ENCODE peak calls at places on chromosome 1, in seven cellular contexts. One of them, this sample, is unnamed.
A peak's percentile ranks its signal among the peaks of the same experiment; 100 is the strongest.

GRCh38 chr1:221998781-221999180 is 256.9 kb upstream of the DUSP10 start:
- DNase-seq in psoas muscle: no peak
- DNase-seq in uterus: no peak
- DNase-seq in substantia nigra: no peak
- DNase-seq in lung: no peak
- DNase-seq in brain microvascular endothelial cell: no peak
- DNase-seq in left ventricle myocardium inferior: no peak
- DNase-seq in this sample: no peak

GRCh38 chr1:204335085-204335484 is 24.6 kb downstream of the PLEKHA6 start:
- DNase-seq in psoas muscle: no peak
- DNase-seq in uterus: no peak
- DNase-seq in substantia nigra: no peak
- DNase-seq in lung: no peak
- DNase-seq in brain microvascular endothelial cell: no peak
- DNase-seq in left ventricle myocardium inferior: no peak
- DNase-seq in this sample: no peak

GRCh38 chr1:21909286-21909759 is 27.8 kb downstream of the HSPG2 start:
- DNase-seq in psoas muscle: peak; percentile 49
- DNase-seq in uterus: no peak
- DNase-seq in substantia nigra: no peak
- DNase-seq in lung: no peak
- DNase-seq in brain microvascular endothelial cell: peak; percentile 57
- DNase-seq in left ventricle myocardium inferior: no peak
- DNase-seq in this sample: no peak

GRCh38 chr1:36401602-36402517 is 4.2 kb upstream of the LSM10 start:
- DNase-seq in psoas muscle: no peak
- DNase-seq in uterus: no peak
- DNase-seq in substantia nigra: no peak
- DNase-seq in lung: no peak
- DNase-seq in brain microvascular endothelial cell: no peak
- DNase-seq in left ventricle myocardium inferior: no peak
- DNase-seq in this sample: no peak

GRCh38 chr1:37477198-37477931 is 3.0 kb downstream of the ZC3H12A start:
- DNase-seq in psoas muscle: peak; percentile 33
- DNase-seq in uterus: no peak
- DNase-seq in substantia nigra: no peak
- DNase-seq in lung: peak; percentile 65
- DNase-seq in brain microvascular endothelial cell: peak; percentile 62
- DNase-seq in left ventricle myocardium inferior: no peak
- DNase-seq in this sample: peak; percentile 32

GRCh38 chr1:172699111-172699510 is 40.2 kb downstream of the FASLG start:
- DNase-seq in psoas muscle: no peak
- DNase-seq in uterus: no peak
- DNase-seq in substantia nigra: no peak
- DNase-seq in lung: no peak
- DNase-seq in brain microvascular endothelial cell: peak; percentile 86
- DNase-seq in left ventricle myocardium inferior: no peak
- DNase-seq in this sample: no peak

GRCh38 chr1:202565890-202566289 is 144.4 kb downstream of the SYT2 start:
- DNase-seq in psoas muscle: no peak
- DNase-seq in uterus: no peak
- DNase-seq in substantia nigra: no peak
- DNase-seq in lung: no peak
- DNase-seq in brain microvascular endothelial cell: no peak
- DNase-seq in left ventricle myocardium inferior: no peak
- DNase-seq in this sample: no peak

GRCh38 chr1:2592672-2593071 is 6.1 kb downstream of the PRXL2B start:
- DNase-seq in psoas muscle: no peak
- DNase-seq in uterus: peak; percentile 12
- DNase-seq in substantia nigra: no peak
- DNase-seq in lung: no peak
- DNase-seq in brain microvascular endothelial cell: no peak
- DNase-seq in left ventricle myocardium inferior: no peak
- DNase-seq in this sample: no peak

GRCh38 chr1:25834894-25835293 is 15.1 kb downstream of the MTFR1L start:
- DNase-seq in psoas muscle: no peak
- DNase-seq in uterus: no peak
- DNase-seq in substantia nigra: no peak
- DNase-seq in lung: no peak
- DNase-seq in brain microvascular endothelial cell: no peak
- DNase-seq in left ventricle myocardium inferior: no peak
- DNase-seq in this sample: peak; percentile 71

GRCh38 chr1:34885405-34886247 is 26.1 kb upstream of the SMIM12 start:
- DNase-seq in psoas muscle: peak; percentile 45
- DNase-seq in uterus: no peak
- DNase-seq in substantia nigra: no peak
- DNase-seq in lung: peak; percentile 44
- DNase-seq in brain microvascular endothelial cell: peak; percentile 6
- DNase-seq in left ventricle myocardium inferior: peak; percentile 64
- DNase-seq in this sample: no peak

GRCh38 chr1:95043141-95043980 is 29.4 kb downstream of the ALG14 start:
- DNase-seq in psoas muscle: peak; percentile 80
- DNase-seq in uterus: peak; percentile 92
- DNase-seq in substantia nigra: peak; percentile 73
- DNase-seq in lung: peak; percentile 79
- DNase-seq in brain microvascular endothelial cell: peak; percentile 87
- DNase-seq in left ventricle myocardium inferior: peak; percentile 79
- DNase-seq in this sample: peak; percentile 91

GRCh38 chr1:95039360-95040031 is 33.3 kb downstream of the ALG14 start:
- DNase-seq in psoas muscle: no peak
- DNase-seq in uterus: peak; percentile 74
- DNase-seq in substantia nigra: no peak
- DNase-seq in lung: no peak
- DNase-seq in brain microvascular endothelial cell: no peak
- DNase-seq in left ventricle myocardium inferior: no peak
- DNase-seq in this sample: no peak

GRCh38 chr1:95042286-95042685 is 30.5 kb downstream of the ALG14 start:
- DNase-seq in psoas muscle: peak; percentile 17
- DNase-seq in uterus: no peak
- DNase-seq in substantia nigra: no peak
- DNase-seq in lung: no peak
- DNase-seq in brain microvascular endothelial cell: no peak
- DNase-seq in left ventricle myocardium inferior: no peak
- DNase-seq in this sample: peak; percentile 55

GRCh38 chr1:95041491-95042165 is 31.1 kb downstream of the ALG14 start:
- DNase-seq in psoas muscle: no peak
- DNase-seq in uterus: peak; percentile 81
- DNase-seq in substantia nigra: peak; percentile 38
- DNase-seq in lung: peak; percentile 55
- DNase-seq in brain microvascular endothelial cell: peak; percentile 83
- DNase-seq in left ventricle myocardium inferior: peak; percentile 17
- DNase-seq in this sample: peak; percentile 48

GRCh38 chr1:95040032-95040525 is 32.7 kb downstream of the ALG14 start:
- DNase-seq in psoas muscle: no peak
- DNase-seq in uterus: no peak
- DNase-seq in substantia nigra: no peak
- DNase-seq in lung: no peak
- DNase-seq in brain microvascular endothelial cell: no peak
- DNase-seq in left ventricle myocardium inferior: no peak
- DNase-seq in this sample: no peak
- H3K27ac ChIP-seq in psoas muscle: no peak overlapping the region
- H3K27ac ChIP-seq in uterus: peak overlapping the region; percentile 65
- H3K27ac ChIP-seq in substantia nigra: no peak overlapping the region
- H3K27ac ChIP-seq in lung: no peak overlapping the region
- H3K27ac ChIP-seq in brain microvascular endothelial cell: no peak overlapping the region
- H3K27ac ChIP-seq in left ventricle myocardium inferior: no peak overlapping the region
- H3K27ac ChIP-seq in this sample: no peak overlapping the region

GRCh38 chr1:10685851-10686403 is 110.5 kb downstream of the CASZ1 start:
- DNase-seq in psoas muscle: no peak
- DNase-seq in uterus: no peak
- DNase-seq in substantia nigra: no peak
- DNase-seq in lung: peak; percentile 39
- DNase-seq in brain microvascular endothelial cell: no peak
- DNase-seq in left ventricle myocardium inferior: no peak
- DNase-seq in this sample: peak; percentile 53
- H3K27ac ChIP-seq in psoas muscle: peak overlapping the region; percentile 76
- H3K27ac ChIP-seq in uterus: peak overlapping the region; percentile 43
- H3K27ac ChIP-seq in substantia nigra: no peak overlapping the region
- H3K27ac ChIP-seq in lung: peak overlapping the region; percentile 89
- H3K27ac ChIP-seq in brain microvascular endothelial cell: no peak overlapping the region
- H3K27ac ChIP-seq in left ventricle myocardium inferior: peak overlapping the region; percentile 91
- H3K27ac ChIP-seq in this sample: peak overlapping the region; percentile 47

DNA sequence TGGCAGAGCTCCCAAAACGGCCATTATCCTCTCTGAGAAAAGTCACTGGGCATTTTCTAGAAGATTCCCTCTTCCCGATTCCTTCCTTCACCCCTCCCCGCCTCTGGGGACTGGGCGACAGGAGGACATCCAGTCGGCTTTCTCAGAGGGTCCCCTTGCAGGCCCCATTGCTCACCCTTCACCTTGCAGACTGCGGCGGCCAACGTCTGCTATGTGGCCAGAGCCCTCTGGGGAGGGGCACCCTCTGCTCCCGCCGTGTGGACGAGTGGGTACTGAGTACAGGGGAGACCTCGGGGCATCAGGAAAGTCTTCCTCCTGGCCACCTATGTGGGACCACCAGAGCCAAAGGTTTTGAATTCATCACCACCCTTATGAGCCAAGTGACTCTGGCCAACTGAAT is 293.5 kb upstream of the VAMP3 start:
- DNase-seq in psoas muscle: no peak
- DNase-seq in uterus: no peak
- DNase-seq in substantia nigra: no peak
- DNase-seq in lung: no peak
- DNase-seq in brain microvascular endothelial cell: no peak
- DNase-seq in left ventricle myocardium inferior: no peak
- DNase-seq in this sample: no peak
- H3K27ac ChIP-seq in psoas muscle: no peak overlapping the region
- H3K27ac ChIP-seq in uterus: no peak overlapping the region
- H3K27ac ChIP-seq in substantia nigra: peak overlapping the region; percentile 81
- H3K27ac ChIP-seq in lung: no peak overlapping the region
- H3K27ac ChIP-seq in brain microvascular endothelial cell: no peak overlapping the region
- H3K27ac ChIP-seq in left ventricle myocardium inferior: peak overlapping the region; percentile 64
- H3K27ac ChIP-seq in this sample: peak overlapping the region; percentile 78

GRCh38 chr1:3772027-3772714 is 378 bp upstream of the SMIM1 start:
- DNase-seq in psoas muscle: peak; percentile 90
- DNase-seq in uterus: peak; percentile 95
- DNase-seq in substantia nigra: peak; percentile 80
- DNase-seq in lung: peak; percentile 94
- DNase-seq in brain microvascular endothelial cell: peak; percentile 56
- DNase-seq in left ventricle myocardium inferior: peak; percentile 92
- DNase-seq in this sample: peak; percentile 95
- H3K27ac ChIP-seq in psoas muscle: peak overlapping the region; percentile 38
- H3K27ac ChIP-seq in uterus: peak overlapping the region; percentile 94
- H3K27ac ChIP-seq in substantia nigra: peak overlapping the region; percentile 88
- H3K27ac ChIP-seq in lung: no peak overlapping the region
- H3K27ac ChIP-seq in brain microvascular endothelial cell: no peak overlapping the region
- H3K27ac ChIP-seq in left ventricle myocardium inferior: peak overlapping the region; percentile 83
- H3K27ac ChIP-seq in this sample: peak overlapping the region; percentile 70

GRCh38 chr1:197314672-197315071 is 46.6 kb downstream of the CRB1 start:
- DNase-seq in psoas muscle: no peak
- DNase-seq in uterus: no peak
- DNase-seq in substantia nigra: no peak
- DNase-seq in lung: no peak
- DNase-seq in brain microvascular endothelial cell: no peak
- DNase-seq in left ventricle myocardium inferior: no peak
- DNase-seq in this sample: no peak
- H3K27ac ChIP-seq in psoas muscle: no peak overlapping the region
- H3K27ac ChIP-seq in uterus: no peak overlapping the region
- H3K27ac ChIP-seq in substantia nigra: peak overlapping the region; percentile 75
- H3K27ac ChIP-seq in lung: no peak overlapping the region
- H3K27ac ChIP-seq in brain microvascular endothelial cell: no peak overlapping the region
- H3K27ac ChIP-seq in left ventricle myocardium inferior: no peak overlapping the region
- H3K27ac ChIP-seq in this sample: no peak overlapping the region

DNA sequence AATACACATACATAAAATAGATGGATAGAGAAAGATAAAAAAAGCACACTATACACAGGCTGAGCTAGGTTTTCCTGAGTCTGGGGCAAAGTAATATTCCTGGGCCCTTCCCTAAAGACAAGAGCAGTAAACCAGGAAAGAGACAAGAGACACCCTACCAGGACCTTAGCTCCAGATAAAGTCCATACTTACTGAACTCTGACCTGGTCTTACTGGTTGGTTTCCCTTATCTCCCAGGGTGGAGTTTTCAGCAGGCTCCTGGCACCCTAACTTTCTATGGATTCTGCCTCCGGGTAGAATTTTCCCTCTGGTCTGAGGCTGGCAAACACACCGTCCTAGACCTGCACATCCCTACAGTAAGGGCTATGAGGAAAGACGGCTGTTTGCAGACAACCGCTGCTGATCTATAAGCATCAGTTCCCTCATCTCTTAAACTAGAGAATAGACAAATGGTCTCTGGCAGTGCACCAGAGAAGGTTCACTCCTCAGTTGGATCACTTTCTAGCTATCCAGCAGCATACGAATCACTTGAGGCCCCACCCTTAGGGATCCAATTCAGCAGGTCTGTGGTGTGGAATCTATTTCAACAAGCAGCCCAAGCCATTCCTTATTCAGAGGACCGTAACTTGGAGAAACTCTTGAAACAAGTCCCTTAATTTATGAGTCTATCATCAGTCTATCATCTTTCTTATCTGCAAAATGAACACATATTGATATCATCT is 52.0 kb downstream of the ARHGEF11 start:
- DNase-seq in psoas muscle: no peak
- DNase-seq in uterus: no peak
- DNase-seq in substantia nigra: no peak
- DNase-seq in lung: no peak
- DNase-seq in brain microvascular endothelial cell: no peak
- DNase-seq in left ventricle myocardium inferior: no peak
- DNase-seq in this sample: no peak
- H3K27ac ChIP-seq in psoas muscle: no peak overlapping the region
- H3K27ac ChIP-seq in uterus: no peak overlapping the region
- H3K27ac ChIP-seq in substantia nigra: no peak overlapping the region
- H3K27ac ChIP-seq in lung: no peak overlapping the region
- H3K27ac ChIP-seq in brain microvascular endothelial cell: no peak overlapping the region
- H3K27ac ChIP-seq in left ventricle myocardium inferior: no peak overlapping the region
- H3K27ac ChIP-seq in this sample: no peak overlapping the region

GRCh38 chr1:156623946-156624813 is 5.0 kb downstream of the HAPLN2 start:
- DNase-seq in psoas muscle: peak; percentile 37
- DNase-seq in uterus: peak; percentile 63
- DNase-seq in substantia nigra: peak; percentile 37
- DNase-seq in lung: no peak
- DNase-seq in brain microvascular endothelial cell: peak; percentile 44
- DNase-seq in left ventricle myocardium inferior: peak; percentile 60
- DNase-seq in this sample: no peak
- H3K27ac ChIP-seq in psoas muscle: no peak overlapping the region
- H3K27ac ChIP-seq in uterus: peak overlapping the region; percentile 66
- H3K27ac ChIP-seq in substantia nigra: peak overlapping the region; percentile 82
- H3K27ac ChIP-seq in lung: no peak overlapping the region
- H3K27ac ChIP-seq in brain microvascular endothelial cell: no peak overlapping the region
- H3K27ac ChIP-seq in left ventricle myocardium inferior: peak overlapping the region; percentile 79
- H3K27ac ChIP-seq in this sample: no peak overlapping the region

DNA sequence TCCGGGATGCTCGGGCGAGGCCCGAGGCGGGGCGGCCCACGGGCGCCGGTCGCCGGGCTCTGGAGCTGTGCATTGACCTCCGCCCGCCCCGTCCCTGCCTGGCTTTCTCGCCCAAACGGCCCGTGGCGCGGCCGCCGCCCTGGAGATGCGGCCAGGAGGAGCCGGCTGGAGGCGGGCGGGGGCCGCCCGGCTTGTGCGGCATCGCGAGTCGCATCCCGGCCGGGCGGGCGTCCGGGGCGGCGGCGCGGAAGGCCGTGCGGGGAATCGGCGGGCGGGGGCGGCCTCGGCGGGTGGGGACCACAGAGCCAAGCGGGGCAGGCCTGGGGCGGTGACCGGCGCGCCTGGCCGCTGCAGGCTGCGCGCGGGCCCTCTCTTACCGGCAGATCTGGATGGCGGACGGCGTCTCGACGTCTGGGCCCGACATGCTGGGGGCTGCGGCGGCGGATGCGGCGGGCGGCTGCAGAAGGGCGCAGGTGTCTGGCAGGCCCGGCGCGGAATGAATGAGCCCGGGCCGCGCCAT is 627 bp downstream of the ACOT7 start:
- DNase-seq in psoas muscle: no peak
- DNase-seq in uterus: no peak
- DNase-seq in substantia nigra: no peak
- DNase-seq in lung: no peak
- DNase-seq in brain microvascular endothelial cell: no peak
- DNase-seq in left ventricle myocardium inferior: no peak
- DNase-seq in this sample: no peak
- H3K27ac ChIP-seq in psoas muscle: peak overlapping the region; percentile 97
- H3K27ac ChIP-seq in uterus: peak overlapping the region; percentile 99
- H3K27ac ChIP-seq in substantia nigra: peak overlapping the region; percentile 49
- H3K27ac ChIP-seq in lung: no peak overlapping the region
- H3K27ac ChIP-seq in brain microvascular endothelial cell: peak overlapping the region; percentile 93
- H3K27ac ChIP-seq in left ventricle myocardium inferior: peak overlapping the region; percentile 97
- H3K27ac ChIP-seq in this sample: no peak overlapping the region